ENCODE peak calls at places on chromosomes 2 and 18, in five cellular contexts. G is K562, Q is GM12878, O is SK-N-SH, F is HepG2. N is an unnamed sample.

GRCh38 chr2:240569523-240569997 is 1.3 kb downstream of the RNPEPL1 start:
- DNase-seq in G (no peak), Q (no peak), O (no peak), F (no peak), N (no peak)

GRCh38 chr2:239602290-239603282 is 201.8 kb upstream of the HDAC4 start:
- DNase-seq in G (no peak), Q (no peak), O (no peak), F (no peak), N (no peak)

GRCh38 chr18:27313678-27314077 is 128.6 kb upstream of the CHST9 start:
- DNase-seq in G (no peak), Q (no peak), O (no peak), F (no peak), N (no peak)

GRCh38 chr18:54878057-54878661 is 49.9 kb downstream of the RAB27B start:
- DNase-seq in G (no peak), Q (no peak), O (no peak), F (no peak), N (no peak)

GRCh38 chr2:230865766-230866703 is 1.3 kb downstream of the ITM2C start:
- DNase-seq in G (no peak), Q (no peak), O (peak), F (no peak), N (no peak)

GRCh38 chr18:59744271-59744721 is 47.1 kb upstream of the CCBE1 start:
- DNase-seq in G (no peak), Q (no peak), O (no peak), F (no peak), N (no peak)

GRCh38 chr18:50492061-50492460 is 67.8 kb upstream of the MAPK4 start:
- DNase-seq in G (no peak), Q (no peak), O (no peak), F (no peak), N (no peak)

GRCh38 chr2:147829106-147829505 is 15.7 kb upstream of the ACVR2A start:
- DNase-seq in G (no peak), Q (no peak), O (no peak), F (no peak), N (no peak)

GRCh38 chr18:45357681-45358470 is 257.4 kb upstream of the SLC14A2 start:
- DNase-seq in G (no peak), Q (no peak), O (no peak), F (no peak), N (no peak)

GRCh38 chr18:7566587-7567486 is at the start of gene PTPRM:
- DNase-seq in G (peak), Q (no peak), O (peak), F (peak), N (peak)

GRCh38 chr2:54360055-54360792 is 95.9 kb upstream of the SPTBN1 start:
- DNase-seq in G (no peak), Q (no peak), O (peak), F (no peak), N (peak)

GRCh38 chr2:221347471-221347870 is 224.6 kb downstream of the EPHA4 start:
- DNase-seq in G (no peak), Q (no peak), O (no peak), F (no peak), N (no peak)

GRCh38 chr2:54597153-54597827 is 126.2 kb upstream of the EML6 start:
- DNase-seq in G (no peak), Q (no peak), O (no peak), F (no peak), N (no peak)

GRCh38 chr2:13542642-13543041 is 825.9 kb downstream of the TRIB2 start:
- DNase-seq in G (no peak), Q (no peak), O (no peak), F (no peak), N (no peak)

GRCh38 chr18:3121256-3121655 is 98.5 kb downstream of the MYOM1 start:
- DNase-seq in G (no peak), Q (no peak), O (no peak), F (no peak), N (no peak)

GRCh38 chr2:84855730-84856129 is 25.2 kb downstream of the TRABD2A start:
- DNase-seq in G (no peak), Q (no peak), O (no peak), F (no peak), N (no peak)

GRCh38 chr2:55779459-55780421 is 86.1 kb upstream of the PNPT1 start:
- DNase-seq in G (no peak), Q (no peak), O (no peak), F (peak), N (no peak)

GRCh38 chr2:102619414-102620319 is at the start of gene SLC9A2:
- DNase-seq in G (peak), Q (no peak), O (peak), F (no peak), N (peak)

GRCh38 chr18:73235491-73235890 is 367.7 kb upstream of the NETO1 start:
- DNase-seq in G (no peak), Q (peak), O (no peak), F (peak), N (no peak)

GRCh38 chr18:73240899-73241298 is 373.1 kb upstream of the NETO1 start:
- DNase-seq in G (no peak), Q (no peak), O (no peak), F (no peak), N (no peak)

GRCh38 chr18:73232933-73233332 is 365.1 kb upstream of the NETO1 start:
- DNase-seq in G (no peak), Q (peak), O (no peak), F (no peak), N (no peak)

DNA sequence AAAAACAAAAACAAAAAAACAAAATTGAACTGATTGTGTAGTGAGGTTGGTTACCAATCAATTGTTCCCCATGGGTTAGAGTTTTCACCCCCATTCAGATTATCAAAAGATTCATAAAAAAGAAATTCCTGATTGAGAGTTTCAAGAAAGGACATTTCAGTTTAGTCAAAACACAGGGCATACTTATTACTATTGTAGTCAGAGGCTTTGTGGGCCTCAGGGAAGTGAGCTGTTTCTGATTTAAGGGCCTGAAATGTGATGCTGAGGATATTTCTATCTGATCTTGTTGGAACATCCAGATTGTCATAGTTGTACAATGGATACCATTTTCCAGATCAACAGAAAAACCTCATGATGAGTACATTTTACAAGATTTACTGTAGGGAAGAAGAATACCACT is 368.1 kb upstream of the NETO1 start:
- DNase-seq in G (no peak), Q (no peak), O (no peak), F (no peak), N (no peak)
- TF ChIP-seq FOXM1 in G (no peak), Q (no peak), O (no peak), F (no peak), N (no peak)

DNA sequence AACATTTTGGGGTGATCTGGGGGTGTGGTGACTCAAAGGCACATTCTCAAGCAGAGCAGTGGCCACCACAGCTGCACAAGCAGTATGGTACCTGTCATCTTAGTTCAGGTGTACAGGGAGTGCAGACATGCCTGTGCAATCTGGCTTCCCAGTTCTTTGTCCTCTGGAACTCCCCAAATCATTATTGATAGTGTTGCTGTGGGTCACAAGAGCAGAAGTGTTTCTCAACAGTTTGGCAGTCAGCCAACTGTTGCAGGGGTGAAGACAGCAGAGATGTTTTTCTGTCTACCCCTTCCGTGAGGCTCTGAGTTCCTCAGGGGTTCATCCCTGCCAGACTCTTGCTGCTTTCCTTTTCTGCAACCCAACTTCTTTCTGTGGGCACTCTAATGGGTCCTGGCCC is 206.5 kb upstream of the ZSWIM2 start:
- DNase-seq in G (no peak), Q (no peak), O (no peak), F (peak), N (no peak)
- TF ChIP-seq FOXM1 in G (no peak), Q (no peak), O (no peak), F (no peak), N (no peak)

DNA sequence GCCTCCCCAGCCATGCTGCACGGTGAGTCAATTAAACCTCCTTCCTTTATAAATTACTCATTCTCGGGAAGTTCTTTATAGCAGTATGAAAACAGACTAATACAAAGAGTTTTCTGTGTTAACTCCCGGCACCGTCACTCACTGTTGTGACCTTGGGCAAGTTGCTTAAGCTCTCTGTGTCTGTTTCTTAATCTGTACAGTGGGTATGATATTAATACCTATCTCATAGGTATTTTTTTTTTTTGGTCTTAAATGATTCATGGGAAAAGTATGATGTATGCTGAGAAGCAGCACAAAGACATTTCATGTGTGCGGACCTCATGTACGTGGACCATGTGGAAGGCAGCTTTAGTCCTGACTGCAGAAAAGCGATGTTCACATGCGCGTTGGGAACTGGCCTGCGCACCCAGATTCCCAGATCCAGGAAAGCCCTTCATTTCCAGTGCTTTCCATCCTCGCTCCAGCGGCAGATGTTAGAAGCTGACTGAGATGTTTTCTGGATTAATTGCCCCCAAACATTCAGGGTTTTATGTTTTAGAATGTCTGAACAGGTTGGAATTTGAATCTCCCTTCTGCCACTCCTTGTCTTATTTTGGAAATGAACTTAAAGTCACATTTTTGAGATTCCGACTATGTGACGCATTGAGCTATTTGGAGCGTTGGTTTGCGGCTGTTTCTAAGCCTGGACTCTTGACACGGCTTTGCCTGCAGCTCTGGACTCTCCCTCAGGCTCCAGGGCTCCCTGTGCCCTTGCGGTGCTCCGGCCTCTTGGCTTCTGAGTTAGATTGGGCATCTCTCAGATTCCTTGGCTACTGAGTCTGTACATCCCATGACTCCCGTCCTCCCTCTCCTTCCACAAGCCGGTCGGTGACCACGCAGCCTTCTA is 61.4 kb downstream of the SLC4A3 start:
- DNase-seq in G (no peak), Q (no peak), O (no peak), F (peak), N (no peak)
- TF ChIP-seq FOXM1 in G (no peak), Q (no peak), O (no peak), F (no peak), N (no peak)

GRCh38 chr2:189623049-189623448 is 38.2 kb upstream of the ASNSD1 start:
- DNase-seq in G (no peak), Q (no peak), O (no peak), F (no peak), N (no peak)
- TF ChIP-seq FOXM1 in G (no peak), Q (no peak), O (no peak), F (no peak), N (no peak)

N was measured in HEK293T.